ENCODE peak calls at places on chromosomes 13 and 19, in five cellular contexts. One of them, this sample, is unnamed.
A peak's percentile ranks its signal among the peaks of the same experiment; 100 is the strongest.

GRCh38 chr13:35965226-35965927 is 165.8 kb downstream of the DCLK1 start:
- DNase-seq in IMR-90: no peak
- DNase-seq in BE2C: peak; percentile 49
- DNase-seq in left ventricle myocardium inferior: no peak
- DNase-seq in dorsolateral prefrontal cortex: no peak
- DNase-seq in this sample: no peak

GRCh38 chr13:50449465-50449864 is 394.0 kb downstream of the DLEU7 start:
- DNase-seq in BE2C: no peak
- DNase-seq in IMR-90: no peak
- DNase-seq in dorsolateral prefrontal cortex: no peak
- DNase-seq in left ventricle myocardium inferior: no peak
- DNase-seq in this sample: no peak

GRCh38 chr19:18044825-18045304 is 36.9 kb downstream of the ARRDC2 start:
- DNase-seq in dorsolateral prefrontal cortex: peak; percentile 55
- DNase-seq in BE2C: no peak
- DNase-seq in IMR-90: peak; percentile 76
- DNase-seq in left ventricle myocardium inferior: peak; percentile 74
- DNase-seq in this sample: peak; percentile 44

GRCh38 chr13:49214917-49215376 is 5.2 kb upstream of the MLNR start:
- DNase-seq in IMR-90: peak; percentile 6
- DNase-seq in left ventricle myocardium inferior: no peak
- DNase-seq in dorsolateral prefrontal cortex: no peak
- DNase-seq in BE2C: no peak
- DNase-seq in this sample: peak; percentile 60

GRCh38 chr19:10036601-10037071 is 23.4 kb downstream of the RDH8 start:
- DNase-seq in dorsolateral prefrontal cortex: no peak
- DNase-seq in IMR-90: no peak
- DNase-seq in left ventricle myocardium inferior: no peak
- DNase-seq in BE2C: no peak
- DNase-seq in this sample: no peak

GRCh38 chr19:4062576-4063368 is 3.9 kb downstream of the ZBTB7A start:
- DNase-seq in IMR-90: no peak
- DNase-seq in dorsolateral prefrontal cortex: no peak
- DNase-seq in left ventricle myocardium inferior: no peak
- DNase-seq in BE2C: no peak
- DNase-seq in this sample: no peak

GRCh38 chr19:36214388-36215275 is at the start of the genes ZNF146 and ZNF565:
- DNase-seq in dorsolateral prefrontal cortex: peak; percentile 98
- DNase-seq in IMR-90: peak; percentile 98
- DNase-seq in BE2C: peak; percentile 99
- DNase-seq in left ventricle myocardium inferior: peak; percentile 96
- DNase-seq in this sample: peak; percentile 100

GRCh38 chr13:46179576-46180368 is 2.2 kb downstream of the LCP1 start:
- DNase-seq in IMR-90: no peak
- DNase-seq in BE2C: no peak
- DNase-seq in dorsolateral prefrontal cortex: no peak
- DNase-seq in left ventricle myocardium inferior: peak; percentile 59
- DNase-seq in this sample: no peak

GRCh38 chr13:53254495-53254894 is 225.9 kb downstream of the OLFM4 start:
- DNase-seq in BE2C: no peak
- DNase-seq in dorsolateral prefrontal cortex: no peak
- DNase-seq in left ventricle myocardium inferior: no peak
- DNase-seq in IMR-90: no peak
- DNase-seq in this sample: peak; percentile 31

GRCh38 chr19:39582442-39582841 is 19.9 kb upstream of the LGALS13 start:
- DNase-seq in BE2C: no peak
- DNase-seq in dorsolateral prefrontal cortex: no peak
- DNase-seq in left ventricle myocardium inferior: no peak
- DNase-seq in IMR-90: no peak
- DNase-seq in this sample: no peak

GRCh38 chr19:9847087-9847671 is 12.1 kb downstream of the PIN1 start:
- DNase-seq in IMR-90: peak; percentile 97
- DNase-seq in dorsolateral prefrontal cortex: peak; percentile 81
- DNase-seq in BE2C: peak; percentile 62
- DNase-seq in left ventricle myocardium inferior: no peak
- DNase-seq in this sample: peak; percentile 83

GRCh38 chr13:80871481-80871880 is 530.6 kb upstream of the SPRY2 start:
- DNase-seq in left ventricle myocardium inferior: no peak
- DNase-seq in dorsolateral prefrontal cortex: no peak
- DNase-seq in IMR-90: no peak
- DNase-seq in BE2C: no peak
- DNase-seq in this sample: peak; percentile 39

GRCh38 chr19:2188708-2189385 is 25.1 kb downstream of the DOT1L start:
- DNase-seq in IMR-90: peak; percentile 86
- DNase-seq in dorsolateral prefrontal cortex: peak; percentile 35
- DNase-seq in BE2C: no peak
- DNase-seq in left ventricle myocardium inferior: no peak
- DNase-seq in this sample: no peak

GRCh38 chr13:91313103-91313502 is 34.4 kb upstream of the MIR17HG start:
- DNase-seq in left ventricle myocardium inferior: no peak
- DNase-seq in IMR-90: peak; percentile 1
- DNase-seq in dorsolateral prefrontal cortex: no peak
- DNase-seq in BE2C: no peak
- DNase-seq in this sample: peak; percentile 56

GRCh38 chr19:40632311-40633036 is 31.3 kb downstream of the LTBP4 start:
- DNase-seq in dorsolateral prefrontal cortex: no peak
- DNase-seq in IMR-90: no peak
- DNase-seq in left ventricle myocardium inferior: no peak
- DNase-seq in BE2C: no peak
- DNase-seq in this sample: peak; percentile 96

GRCh38 chr19:46730187-46730586 is 13.3 kb upstream of the PRKD2 start:
- DNase-seq in left ventricle myocardium inferior: no peak
- DNase-seq in IMR-90: no peak
- DNase-seq in BE2C: no peak
- DNase-seq in dorsolateral prefrontal cortex: no peak
- DNase-seq in this sample: no peak

GRCh38 chr13:20953245-20953931 is 50.8 kb upstream of the XPO4 start:
- DNase-seq in dorsolateral prefrontal cortex: no peak
- DNase-seq in IMR-90: no peak
- DNase-seq in left ventricle myocardium inferior: no peak
- DNase-seq in BE2C: no peak
- DNase-seq in this sample: no peak

GRCh38 chr13:42747399-42747873 is 33.9 kb upstream of the FAM216B start:
- DNase-seq in IMR-90: peak; percentile 99
- DNase-seq in left ventricle myocardium inferior: no peak
- DNase-seq in dorsolateral prefrontal cortex: no peak
- DNase-seq in BE2C: no peak
- DNase-seq in this sample: peak; percentile 51

DNA sequence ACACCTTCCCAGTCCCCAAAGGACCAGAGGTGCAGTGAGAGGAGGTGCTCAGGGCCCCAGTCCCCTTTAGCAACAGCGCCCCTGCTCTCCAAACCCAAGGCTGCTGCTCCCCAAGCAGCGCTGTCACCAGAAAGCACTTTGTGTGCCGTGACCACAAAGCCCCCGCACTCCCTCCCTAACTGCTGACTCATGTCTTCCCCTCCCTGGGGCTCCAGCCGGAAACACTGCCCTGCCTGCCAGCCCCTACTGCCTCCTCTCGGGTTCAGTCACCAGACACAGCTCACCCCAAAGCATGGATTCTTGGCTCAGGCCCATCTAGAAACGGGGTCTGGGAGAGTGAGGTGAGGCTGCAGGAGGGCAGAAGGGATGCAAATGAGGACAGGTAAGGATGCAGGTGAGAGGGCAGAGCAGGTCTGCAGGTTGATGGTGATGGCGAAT is 4.9 kb upstream of the TNFSF14 start:
- DNase-seq in IMR-90: peak; percentile 21
- DNase-seq in left ventricle myocardium inferior: peak; percentile 50
- DNase-seq in dorsolateral prefrontal cortex: no peak
- DNase-seq in BE2C: no peak
- DNase-seq in this sample: peak; percentile 80
- H3K4me3 ChIP-seq in IMR-90: no peak overlapping the region
- H3K4me3 ChIP-seq in left ventricle myocardium inferior: no peak overlapping the region
- H3K4me3 ChIP-seq in dorsolateral prefrontal cortex: no peak overlapping the region
- H3K4me3 ChIP-seq in BE2C: no peak overlapping the region
- H3K4me3 ChIP-seq in this sample: no peak overlapping the region

GRCh38 chr19:51688665-51689571 is 4.2 kb upstream of the SPACA6 start:
- DNase-seq in left ventricle myocardium inferior: peak; percentile 92
- DNase-seq in dorsolateral prefrontal cortex: peak; percentile 89
- DNase-seq in IMR-90: peak; percentile 95
- DNase-seq in BE2C: peak; percentile 91
- DNase-seq in this sample: peak; percentile 97
- H3K4me3 ChIP-seq in left ventricle myocardium inferior: peak overlapping the region; percentile 96
- H3K4me3 ChIP-seq in dorsolateral prefrontal cortex: peak overlapping the region; percentile 81
- H3K4me3 ChIP-seq in IMR-90: peak overlapping the region; percentile 99
- H3K4me3 ChIP-seq in BE2C: peak overlapping the region; percentile 83
- H3K4me3 ChIP-seq in this sample: peak overlapping the region; percentile 86

GRCh38 chr19:55479045-55479444 is 2.6 kb downstream of the ZNF628 start:
- DNase-seq in dorsolateral prefrontal cortex: no peak
- DNase-seq in BE2C: peak; percentile 9
- DNase-seq in left ventricle myocardium inferior: no peak
- DNase-seq in IMR-90: no peak
- DNase-seq in this sample: no peak

GRCh38 chr19:55478364-55478763 is 1.9 kb downstream of the ZNF628 start:
- DNase-seq in left ventricle myocardium inferior: no peak
- DNase-seq in dorsolateral prefrontal cortex: no peak
- DNase-seq in IMR-90: no peak
- DNase-seq in BE2C: no peak
- DNase-seq in this sample: no peak

GRCh38 chr19:55476100-55476775 is at the start of gene ZNF628:
- DNase-seq in dorsolateral prefrontal cortex: peak; percentile 99
- DNase-seq in left ventricle myocardium inferior: peak; percentile 99
- DNase-seq in IMR-90: peak; percentile 98
- DNase-seq in BE2C: peak; percentile 99
- DNase-seq in this sample: peak; percentile 99

GRCh38 chr19:55479451-55480230 is 3.2 kb downstream of the ZNF628 start:
- DNase-seq in left ventricle myocardium inferior: no peak
- DNase-seq in BE2C: no peak
- DNase-seq in IMR-90: no peak
- DNase-seq in dorsolateral prefrontal cortex: no peak
- DNase-seq in this sample: no peak

DNA sequence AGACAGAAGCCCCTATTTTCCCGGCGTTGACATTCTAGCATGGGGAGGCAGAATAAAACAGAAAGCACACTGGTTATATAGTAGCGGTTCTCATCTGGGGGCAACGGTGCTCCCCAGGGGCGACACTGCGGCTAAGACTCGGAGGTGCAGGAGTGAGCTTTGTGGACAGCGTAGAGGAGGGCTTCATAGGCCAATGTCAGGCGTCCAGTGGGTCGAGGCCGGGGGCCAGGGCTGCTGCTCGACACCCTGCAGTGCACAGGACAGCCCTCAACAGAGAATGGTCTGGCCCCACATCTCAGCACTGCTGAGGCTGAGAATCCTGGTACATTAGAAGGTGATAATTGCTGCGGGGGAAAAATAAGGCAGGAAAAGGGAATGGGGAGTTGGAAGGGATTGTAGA is 1.5 kb downstream of the ZNF628 start:
- DNase-seq in BE2C: no peak
- DNase-seq in dorsolateral prefrontal cortex: no peak
- DNase-seq in IMR-90: no peak
- DNase-seq in left ventricle myocardium inferior: no peak
- DNase-seq in this sample: no peak
- H3K4me3 ChIP-seq in BE2C: no peak overlapping the region
- H3K4me3 ChIP-seq in dorsolateral prefrontal cortex: peak overlapping the region; percentile 76
- H3K4me3 ChIP-seq in IMR-90: no peak overlapping the region
- H3K4me3 ChIP-seq in left ventricle myocardium inferior: peak overlapping the region; percentile 73
- H3K4me3 ChIP-seq in this sample: no peak overlapping the region

DNA sequence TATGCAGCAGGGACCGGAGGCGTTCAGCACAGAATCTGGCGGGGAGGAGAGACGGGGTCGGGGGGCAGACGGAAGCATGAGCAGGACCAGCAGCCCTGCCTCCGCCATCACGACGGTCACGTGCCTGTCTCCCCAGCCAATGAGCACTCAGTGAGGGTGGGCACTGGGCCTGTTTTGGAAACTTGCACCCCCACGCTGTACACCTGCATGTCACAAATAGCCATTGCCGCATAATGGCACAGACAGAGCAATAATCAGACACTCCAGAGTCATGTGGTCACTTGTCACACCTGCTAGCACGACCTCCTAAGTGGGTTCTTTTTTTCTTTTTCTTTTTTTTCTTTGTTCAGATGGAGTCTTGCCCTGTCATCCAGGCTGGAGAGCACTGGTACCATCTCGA is 8.8 kb downstream of the ERCC2 start:
- DNase-seq in dorsolateral prefrontal cortex: no peak
- DNase-seq in IMR-90: no peak
- DNase-seq in BE2C: no peak
- DNase-seq in left ventricle myocardium inferior: no peak
- DNase-seq in this sample: no peak
- H3K4me3 ChIP-seq in dorsolateral prefrontal cortex: no peak overlapping the region
- H3K4me3 ChIP-seq in IMR-90: no peak overlapping the region
- H3K4me3 ChIP-seq in BE2C: no peak overlapping the region
- H3K4me3 ChIP-seq in left ventricle myocardium inferior: no peak overlapping the region
- H3K4me3 ChIP-seq in this sample: no peak overlapping the region